ENCODE peak calls at places on chromosomes 11 and 22, in nine cellular contexts. F, S, I, C, O, H, M, T and A are unnamed samples.
A peak's percentile ranks its signal among the peaks of the same experiment; 100 is the strongest.

GRCh38 chr22:19888131-19888746 is 33.6 kb upstream of the GNB1L start:
- DNase-seq in F (no peak), S (peak; percentile 17), I (no peak), C (no peak), O (no peak), H (no peak), M (no peak), T (no peak), A (no peak)

GRCh38 chr11:38365274-38365673 is 1767.2 kb upstream of the RAG2 start:
- DNase-seq in F (no peak), S (no peak), I (no peak), C (no peak), O (no peak), H (no peak), M (no peak), T (no peak), A (no peak)

GRCh38 chr11:65471410-65471762 is 27.5 kb upstream of the MALAT1 start:
- DNase-seq in F (peak; percentile 85), S (peak; percentile 84), I (no peak), C (no peak), O (no peak), H (peak; percentile 63), M (no peak), T (peak; percentile 78), A (no peak)

GRCh38 chr11:77819921-77820564 is 479 bp downstream of the RSF1 start:
- DNase-seq in F (peak; percentile 65), S (no peak), I (peak; percentile 21), C (no peak), O (no peak), H (peak; percentile 81), M (peak; percentile 69), T (peak; percentile 73), A (no peak)

GRCh38 chr11:93498099-93499040 is 44.8 kb downstream of the SMCO4 start:
- DNase-seq in F (peak; percentile 10), S (no peak), I (no peak), C (no peak), O (no peak), H (no peak), M (no peak), T (no peak), A (no peak)

GRCh38 chr11:75369846-75370245 is 18.4 kb upstream of the ARRB1 start:
- DNase-seq in F (no peak), S (no peak), I (no peak), C (no peak), O (no peak), H (no peak), M (no peak), T (no peak), A (no peak)

GRCh38 chr11:123137496-123138270 is 57.4 kb downstream of the CLMP start:
- DNase-seq in F (peak; percentile 92), S (peak; percentile 27), I (no peak), C (peak; percentile 79), O (no peak), H (no peak), M (no peak), T (peak; percentile 78), A (no peak)

GRCh38 chr11:3095712-3096361 is 38.6 kb upstream of the CARS1 start:
- DNase-seq in F (peak; percentile 85), S (no peak), I (no peak), C (no peak), O (no peak), H (peak; percentile 5), M (no peak), T (no peak), A (peak; percentile 51)

GRCh38 chr11:87007938-87008337 is 29.8 kb upstream of the TMEM135 start:
- DNase-seq in F (peak; percentile 40), S (no peak), I (no peak), C (no peak), O (no peak), H (no peak), M (no peak), T (no peak), A (no peak)

GRCh38 chr11:78417175-78417887 is at the start of gene GAB2:
- DNase-seq in F (no peak), S (peak; percentile 61), I (peak; percentile 11), C (no peak), O (no peak), H (no peak), M (peak; percentile 29), T (no peak), A (no peak)

GRCh38 chr11:79708319-79708928 is 267.6 kb upstream of the TENM4 start:
- DNase-seq in F (peak; percentile 43), S (no peak), I (no peak), C (no peak), O (no peak), H (no peak), M (no peak), T (no peak), A (peak; percentile 7)

GRCh38 chr11:65036931-65037330 is 4.1 kb upstream of the SAC3D1 start:
- DNase-seq in F (no peak), S (peak; percentile 89), I (no peak), C (no peak), O (no peak), H (no peak), M (no peak), T (no peak), A (no peak)

GRCh38 chr22:41799486-41800347 is 762 bp upstream of the CCDC134 start:
- DNase-seq in F (peak; percentile 57), S (peak; percentile 49), I (no peak), C (peak; percentile 18), O (no peak), H (peak; percentile 68), M (peak; percentile 7), T (no peak), A (no peak)

GRCh38 chr22:37661160-37661924 is 2.8 kb downstream of the PDXP start:
- DNase-seq in F (peak; percentile 85), S (peak; percentile 15), I (no peak), C (no peak), O (no peak), H (peak; percentile 7), M (no peak), T (peak; percentile 37), A (peak; percentile 59)

GRCh38 chr11:9330387-9331384 is 16.3 kb upstream of the TMEM41B start:
- DNase-seq in F (peak; percentile 94), S (no peak), I (no peak), C (no peak), O (no peak), H (no peak), M (peak; percentile 18), T (no peak), A (no peak)

GRCh38 chr11:9332655-9333054 is 18.3 kb upstream of the TMEM41B start:
- DNase-seq in F (no peak), S (no peak), I (no peak), C (no peak), O (no peak), H (no peak), M (peak; percentile 48), T (no peak), A (no peak)
- H3K4me3 ChIP-seq in F (no peak overlapping the region), S (no peak overlapping the region), I (no peak overlapping the region), C (no peak overlapping the region), O (no peak overlapping the region), H (no peak overlapping the region), M (no peak overlapping the region), T (no peak overlapping the region), A (no peak overlapping the region)

GRCh38 chr22:48691431-48691851 is 1136.2 kb downstream of the BRD1 start:
- DNase-seq in F (no peak), S (peak; percentile 10), I (no peak), C (no peak), O (no peak), H (no peak), M (no peak), T (no peak), A (no peak)

GRCh38 chr22:48689206-48689605 is 1138.5 kb downstream of the BRD1 start:
- DNase-seq in F (no peak), S (peak; percentile 2), I (no peak), C (no peak), O (no peak), H (no peak), M (no peak), T (no peak), A (no peak)

GRCh38 chr22:48692734-48693376 is 1134.8 kb downstream of the BRD1 start:
- DNase-seq in F (no peak), S (peak; percentile 11), I (no peak), C (peak; percentile 27), O (no peak), H (no peak), M (no peak), T (peak; percentile 78), A (no peak)

GRCh38 chr22:48688366-48688765 is 1139.3 kb downstream of the BRD1 start:
- DNase-seq in F (no peak), S (no peak), I (no peak), C (no peak), O (no peak), H (no peak), M (no peak), T (no peak), A (no peak)

GRCh38 chr22:48690583-48691317 is 1136.9 kb downstream of the BRD1 start:
- DNase-seq in F (no peak), S (peak; percentile 20), I (no peak), C (no peak), O (no peak), H (no peak), M (no peak), T (no peak), A (no peak)
- H3K9me3 ChIP-seq in F (no peaks in the 10 kb centered on the region), S (no peaks in the 10 kb centered on the region), I (no peaks in the 10 kb centered on the region), C (no peaks in the 10 kb centered on the region), O (peaks cover 5% of the 10 kb centered on the region), H (no peaks in the 10 kb centered on the region), M (no peaks in the 10 kb centered on the region), T (no peaks in the 10 kb centered on the region), A (peaks cover 87% of the 10 kb centered on the region)

GRCh38 chr11:6402561-6402981 is 12.3 kb downstream of the SMPD1 start:
- DNase-seq in F (no peak), S (no peak), I (peak; percentile 67), C (no peak), O (no peak), H (no peak), M (no peak), T (no peak), A (no peak)
- H3K27ac ChIP-seq in F (no peak overlapping the region), S (no peak overlapping the region), I (peak overlapping the region; percentile 77), C (peak overlapping the region; percentile 67), O (no peak overlapping the region), H (no peak overlapping the region), M (no peak overlapping the region), T (no peak overlapping the region), A (no peak overlapping the region)

GRCh38 chr11:126058090-126058489 is 4.6 kb downstream of the CDON start:
- DNase-seq in F (no peak), S (no peak), I (no peak), C (no peak), O (no peak), H (no peak), M (no peak), T (no peak), A (no peak)

GRCh38 chr11:126061707-126062678 is 673 bp downstream of the CDON start:
- DNase-seq in F (peak; percentile 76), S (peak; percentile 65), I (no peak), C (no peak), O (peak; percentile 23), H (peak; percentile 12), M (peak; percentile 25), T (peak; percentile 47), A (no peak)

GRCh38 chr11:126059238-126059761 is 3.4 kb downstream of the CDON start:
- DNase-seq in F (no peak), S (no peak), I (no peak), C (no peak), O (no peak), H (no peak), M (no peak), T (no peak), A (no peak)

GRCh38 chr11:126062679-126063509 is at the start of gene CDON:
- DNase-seq in F (peak; percentile 98), S (peak; percentile 96), I (peak; percentile 89), C (peak; percentile 84), O (peak; percentile 87), H (peak; percentile 99), M (peak; percentile 89), T (peak; percentile 95), A (peak; percentile 61)

GRCh38 chr11:126060651-126061220 is 1.9 kb downstream of the CDON start:
- DNase-seq in F (no peak), S (no peak), I (no peak), C (no peak), O (no peak), H (no peak), M (no peak), T (no peak), A (no peak)
- H3K4me3 ChIP-seq in F (no peak overlapping the region), S (no peak overlapping the region), I (no peak overlapping the region), C (no peak overlapping the region), O (no peak overlapping the region), H (no peak overlapping the region), M (no peak overlapping the region), T (peak overlapping the region; percentile 93), A (no peak overlapping the region)